ENCODE peak calls at places on chromosomes 3 and 15, in four cellular contexts. One of them, this sample, is unnamed.

GRCh38 chr15:39415634-39416033 is 165.2 kb upstream of the THBS1 start:
- DNase-seq in NCI-H460: no peak
- DNase-seq in AG08395: no peak
- DNase-seq in anterior cingulate cortex: no peak
- DNase-seq in this sample: no peak

GRCh38 chr3:62600033-62600432 is 226.7 kb upstream of the FEZF2 start:
- DNase-seq in NCI-H460: no peak
- DNase-seq in AG08395: no peak
- DNase-seq in anterior cingulate cortex: no peak
- DNase-seq in this sample: no peak

GRCh38 chr3:172038823-172039222 is 555 bp upstream of the FNDC3B start:
- DNase-seq in NCI-H460: no peak
- DNase-seq in AG08395: no peak
- DNase-seq in anterior cingulate cortex: no peak
- DNase-seq in this sample: no peak

GRCh38 chr3:45889278-45889833 is 3.0 kb downstream of the CCR9 start:
- DNase-seq in anterior cingulate cortex: no peak
- DNase-seq in NCI-H460: no peak
- DNase-seq in AG08395: no peak
- DNase-seq in this sample: no peak

GRCh38 chr3:143783856-143784370 is 64.4 kb downstream of the SLC9A9 start:
- DNase-seq in AG08395: no peak
- DNase-seq in NCI-H460: no peak
- DNase-seq in anterior cingulate cortex: no peak
- DNase-seq in this sample: no peak

GRCh38 chr15:79132361-79132760 is 41.8 kb upstream of the RASGRF1 start:
- DNase-seq in anterior cingulate cortex: no peak
- DNase-seq in AG08395: no peak
- DNase-seq in NCI-H460: no peak
- DNase-seq in this sample: no peak

GRCh38 chr3:52040600-52040999 is 15.8 kb downstream of the DUSP7 start:
- DNase-seq in NCI-H460: no peak
- DNase-seq in anterior cingulate cortex: no peak
- DNase-seq in AG08395: no peak
- DNase-seq in this sample: no peak

GRCh38 chr3:137852511-137852910 is 88.4 kb downstream of the SOX14 start:
- DNase-seq in anterior cingulate cortex: no peak
- DNase-seq in AG08395: no peak
- DNase-seq in NCI-H460: no peak
- DNase-seq in this sample: no peak

GRCh38 chr3:110814170-110815007 is 257.2 kb upstream of the NECTIN3 start:
- DNase-seq in AG08395: peak
- DNase-seq in anterior cingulate cortex: no peak
- DNase-seq in NCI-H460: no peak
- DNase-seq in this sample: no peak

GRCh38 chr3:157063926-157064325 is 96.0 kb downstream of the CCNL1 start:
- DNase-seq in NCI-H460: no peak
- DNase-seq in anterior cingulate cortex: no peak
- DNase-seq in AG08395: peak
- DNase-seq in this sample: no peak

GRCh38 chr15:50116477-50116876 is 2.6 kb downstream of the ATP8B4 start:
- DNase-seq in AG08395: peak
- DNase-seq in NCI-H460: peak
- DNase-seq in anterior cingulate cortex: no peak
- DNase-seq in this sample: no peak

GRCh38 chr3:136642714-136643113 is 109.5 kb downstream of the STAG1 start:
- DNase-seq in AG08395: no peak
- DNase-seq in anterior cingulate cortex: no peak
- DNase-seq in NCI-H460: no peak
- DNase-seq in this sample: no peak

GRCh38 chr15:31458591-31458990 is 132.0 kb downstream of the KLF13 start:
- DNase-seq in anterior cingulate cortex: no peak
- DNase-seq in AG08395: no peak
- DNase-seq in NCI-H460: no peak
- DNase-seq in this sample: no peak

GRCh38 chr15:78811124-78811824 is at the start of gene ADAMTS7:
- DNase-seq in NCI-H460: peak
- DNase-seq in AG08395: peak
- DNase-seq in anterior cingulate cortex: peak
- DNase-seq in this sample: peak

GRCh38 chr3:100073555-100074307 is 40.6 kb downstream of the FILIP1L start:
- DNase-seq in anterior cingulate cortex: no peak
- DNase-seq in NCI-H460: no peak
- DNase-seq in AG08395: peak
- DNase-seq in this sample: no peak

GRCh38 chr3:6266135-6266534 is 594.8 kb upstream of the GRM7 start:
- DNase-seq in AG08395: no peak
- DNase-seq in NCI-H460: no peak
- DNase-seq in anterior cingulate cortex: no peak
- DNase-seq in this sample: no peak

GRCh38 chr15:39784125-39784524 is 1.5 kb upstream of the FSIP1 start:
- DNase-seq in NCI-H460: no peak
- DNase-seq in AG08395: no peak
- DNase-seq in anterior cingulate cortex: no peak
- DNase-seq in this sample: no peak

GRCh38 chr3:49339593-49339946 is 283 bp downstream of the USP4 start:
- DNase-seq in NCI-H460: no peak
- DNase-seq in AG08395: peak
- DNase-seq in anterior cingulate cortex: no peak
- DNase-seq in this sample: no peak

GRCh38 chr3:150255416-150255815 is 152.7 kb upstream of the TSC22D2 start:
- DNase-seq in NCI-H460: no peak
- DNase-seq in anterior cingulate cortex: no peak
- DNase-seq in AG08395: no peak
- DNase-seq in this sample: peak

GRCh38 chr3:124395165-124395564 is 335.1 kb upstream of the UMPS start:
- DNase-seq in anterior cingulate cortex: no peak
- DNase-seq in AG08395: no peak
- DNase-seq in NCI-H460: no peak
- DNase-seq in this sample: no peak

GRCh38 chr3:27945229-27945628 is 223.1 kb upstream of the EOMES start:
- DNase-seq in AG08395: no peak
- DNase-seq in anterior cingulate cortex: no peak
- DNase-seq in NCI-H460: no peak
- DNase-seq in this sample: no peak

GRCh38 chr3:151263126-151263525 is 15.2 kb downstream of the P2RY14 start:
- DNase-seq in AG08395: peak
- DNase-seq in NCI-H460: no peak
- DNase-seq in anterior cingulate cortex: no peak
- DNase-seq in this sample: no peak

GRCh38 chr3:30184102-30184810 is 422.1 kb upstream of the TGFBR2 start:
- DNase-seq in AG08395: no peak
- DNase-seq in anterior cingulate cortex: no peak
- DNase-seq in NCI-H460: no peak
- DNase-seq in this sample: no peak